ENCODE peak calls at places on chromosomes 6 and 20, in ten cellular contexts. Q is fibroblast of the aortic adventitia, D is MCF 10A, B is AG10803, F is kidney, G is B cell, P is PC-3, W is suprapubic skin, H is kidney epithelial cell, Z is glutamatergic neuron. A is an unnamed sample.

GRCh38 chr6:85828973-85829372 is 186.3 kb upstream of the SYNCRIP start:
- DNase-seq in D (no peak), Z (no peak), W (no peak), G (no peak), H (no peak), Q (no peak), B (no peak), P (no peak), F (no peak), A (no peak)

GRCh38 chr6:142518126-142518525 is 216.3 kb downstream of the ADGRG6 start:
- DNase-seq in D (no peak), W (no peak), G (no peak), B (no peak), P (peak; percentile 11), Q (no peak), H (no peak), F (no peak), Z (peak; percentile 38), A (no peak)

GRCh38 chr6:136772685-136773472 is 19.4 kb downstream of the MAP3K5 start:
- DNase-seq in F (peak; percentile 83), Q (no peak), G (no peak), Z (no peak), H (peak; percentile 90), P (no peak), D (no peak), B (no peak), W (no peak), A (no peak)

GRCh38 chr6:14844411-14844810 is 401.5 kb upstream of the JARID2 start:
- DNase-seq in W (no peak), G (no peak), Q (no peak), H (no peak), D (no peak), Z (no peak), F (no peak), B (no peak), P (no peak), A (no peak)

GRCh38 chr6:34562861-34563512 is 6.9 kb upstream of the SPDEF start:
- DNase-seq in D (no peak), F (no peak), H (no peak), G (no peak), W (no peak), Z (no peak), Q (no peak), B (no peak), P (no peak), A (no peak)

GRCh38 chr20:61797200-61797599 is 268.5 kb downstream of the TAF4 start:
- DNase-seq in G (no peak), F (no peak), H (no peak), P (no peak), Q (no peak), W (no peak), Z (peak; percentile 19), D (no peak), B (no peak), A (no peak)

GRCh38 chr20:45087814-45088213 is 13.1 kb downstream of the KCNS1 start:
- DNase-seq in Z (no peak), F (no peak), W (no peak), H (no peak), G (no peak), D (peak; percentile 36), Q (peak; percentile 97), B (peak; percentile 82), P (peak; percentile 70), A (no peak)

GRCh38 chr6:126372626-126373025 is 32.7 kb downstream of the CENPW start:
- DNase-seq in D (no peak), P (no peak), F (no peak), B (no peak), W (no peak), G (no peak), Q (no peak), H (no peak), Z (no peak), A (no peak)

DNA sequence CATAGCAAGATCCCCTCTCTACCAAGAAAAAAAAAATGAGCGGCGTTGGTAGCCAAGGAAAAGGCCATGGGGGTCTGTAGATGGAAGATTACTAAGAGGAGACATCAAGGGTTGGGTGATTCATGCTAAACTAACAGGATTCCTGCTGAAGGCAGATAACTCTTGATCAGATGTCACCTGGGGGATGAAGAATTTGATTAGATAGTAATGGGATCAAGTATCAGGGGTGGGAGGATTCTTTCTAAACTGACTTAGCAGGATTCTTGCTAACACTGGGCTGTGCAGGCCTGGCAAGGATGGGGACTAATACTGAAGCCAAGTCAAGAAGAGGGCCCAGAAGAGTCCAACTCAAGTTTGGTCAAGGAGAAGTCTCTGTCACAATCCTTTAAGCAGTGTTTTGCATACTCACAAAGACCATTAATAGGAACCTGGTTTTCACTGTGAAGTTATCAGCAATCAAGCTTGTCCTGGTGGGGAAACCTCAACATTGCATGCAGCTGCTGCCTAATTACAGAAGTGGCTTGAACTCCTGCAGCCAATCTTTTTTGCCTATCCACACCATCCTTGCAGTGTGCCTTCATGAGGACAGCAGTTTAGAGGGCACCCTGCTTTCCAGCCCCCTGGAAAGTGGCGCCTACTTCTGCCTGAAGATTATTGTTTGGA is 61.3 kb downstream of the ANKRD6 start:
- DNase-seq in Z (no peak), Q (no peak), P (peak; percentile 11), H (no peak), W (no peak), F (no peak), B (no peak), D (no peak), G (no peak), A (no peak)
- TF ChIP-seq CTCF in Z (peak; percentile 41), Q (no peak), P (no peak), H (no peak), W (no peak), F (no peak), B (no peak), D (no peak), G (no peak), A (peak; percentile 49)

GRCh38 chr6:77624468-77624867 is 28.4 kb upstream of the MEI4 start:
- DNase-seq in F (no peak), D (no peak), B (no peak), Q (no peak), G (no peak), H (no peak), W (no peak), P (no peak), Z (no peak), A (no peak)

GRCh38 chr6:77619114-77619513 is 33.7 kb upstream of the MEI4 start:
- DNase-seq in G (no peak), F (no peak), Q (no peak), H (no peak), D (no peak), B (no peak), P (no peak), Z (no peak), W (no peak), A (no peak)

GRCh38 chr6:77620290-77620882 is 32.5 kb upstream of the MEI4 start:
- DNase-seq in Z (peak; percentile 27), H (no peak), P (peak; percentile 3), B (no peak), G (no peak), W (no peak), D (peak; percentile 57), F (no peak), Q (no peak), A (no peak)
- TF ChIP-seq CTCF in Z (peak; percentile 62), H (peak; percentile 39), P (peak; percentile 47), B (peak; percentile 38), G (no peak), W (no peak), D (peak; percentile 53), F (peak; percentile 50), Q (no peak), A (peak; percentile 71)

GRCh38 chr20:48015943-48016723 is 230.9 kb upstream of the SULF2 start:
- DNase-seq in D (peak; percentile 60), B (peak; percentile 98), W (no peak), F (no peak), Z (no peak), Q (peak; percentile 83), P (peak; percentile 77), G (no peak), H (no peak), A (no peak)

GRCh38 chr20:48019940-48020339 is 234.7 kb upstream of the SULF2 start:
- DNase-seq in B (no peak), Z (no peak), G (no peak), W (no peak), F (no peak), H (no peak), D (no peak), P (no peak), Q (no peak), A (no peak)

GRCh38 chr20:48017504-48017903 is 232.2 kb upstream of the SULF2 start:
- DNase-seq in F (no peak), H (no peak), W (no peak), G (no peak), D (no peak), B (peak; percentile 69), P (no peak), Q (no peak), Z (no peak), A (no peak)

GRCh38 chr20:48017992-48018391 is 232.7 kb upstream of the SULF2 start:
- DNase-seq in W (no peak), Q (no peak), Z (no peak), P (no peak), D (no peak), H (no peak), F (no peak), G (no peak), B (no peak), A (no peak)

DNA sequence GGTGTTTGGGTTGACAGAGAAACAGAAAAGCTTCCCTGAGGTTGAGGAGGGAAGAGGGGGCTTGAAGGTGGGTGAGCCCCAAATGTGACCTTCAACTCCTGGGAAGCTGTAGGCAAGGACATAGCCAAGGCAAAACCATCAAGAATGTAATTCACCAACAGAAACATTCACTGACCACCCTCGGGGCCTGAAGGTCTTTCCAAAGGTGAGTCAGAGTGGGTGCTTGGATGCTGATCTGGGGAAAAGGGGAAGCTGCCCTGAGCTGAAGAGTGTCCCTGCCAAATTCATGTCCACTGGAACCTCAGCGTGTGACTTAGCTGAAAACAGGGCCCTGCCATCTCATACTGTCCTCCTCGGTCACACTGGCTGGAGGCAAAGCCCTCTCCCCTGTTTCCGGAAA is 234.2 kb upstream of the SULF2 start:
- DNase-seq in G (no peak), F (no peak), W (no peak), Z (no peak), D (no peak), P (peak; percentile 48), Q (no peak), B (peak; percentile 52), H (no peak), A (no peak)
- TF ChIP-seq CTCF in G (no peak), F (no peak), W (no peak), Z (no peak), D (no peak), P (no peak), Q (no peak), B (no peak), H (no peak), A (no peak)

DNA sequence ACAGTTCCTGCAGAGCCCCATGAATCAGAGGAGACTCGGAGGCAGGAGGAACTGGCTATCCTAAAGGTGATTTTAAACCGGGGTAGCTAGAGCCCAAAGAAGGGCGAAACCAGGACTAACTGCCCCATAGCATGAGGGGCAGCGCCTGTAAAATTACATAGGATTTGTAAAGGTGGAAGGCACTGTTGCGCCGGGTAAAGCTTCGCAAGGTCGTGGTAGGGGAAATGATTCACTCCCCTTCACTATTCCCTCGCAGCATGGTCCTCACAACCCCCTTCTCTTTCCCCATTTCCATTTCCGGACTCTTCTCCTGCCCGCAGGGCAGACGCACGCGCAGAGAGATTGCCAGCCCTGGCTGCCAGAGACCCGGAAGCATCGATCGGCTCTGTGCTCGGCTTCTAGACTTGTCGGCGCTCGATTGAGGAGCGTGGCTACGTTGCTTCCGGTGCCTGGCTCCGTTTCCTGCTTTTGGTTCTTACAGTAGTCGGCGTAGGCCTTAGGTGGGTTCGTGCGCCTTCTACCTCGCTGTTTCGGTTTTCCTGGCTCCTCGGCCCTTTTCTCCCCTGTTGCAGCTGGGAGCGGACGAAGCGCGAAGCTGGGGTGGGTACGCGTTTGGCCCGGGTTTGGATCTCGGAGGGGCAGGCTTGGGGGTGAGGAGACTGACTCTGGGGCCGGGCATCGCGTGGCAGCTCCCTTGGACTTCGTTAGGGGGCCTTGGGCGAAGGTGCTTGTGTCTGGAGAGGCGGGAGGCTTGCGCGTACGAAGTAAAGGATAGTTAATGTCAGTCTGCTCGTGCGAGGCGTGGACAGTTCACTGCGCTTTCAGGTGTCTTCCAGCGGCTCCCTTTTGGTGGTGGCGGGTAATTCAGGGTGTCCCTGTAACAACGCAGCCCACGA is at the start of gene SNRPB2:
- DNase-seq in F (peak; percentile 97), D (peak; percentile 93), B (peak; percentile 96), P (peak; percentile 95), W (peak; percentile 96), Z (peak; percentile 93), G (peak; percentile 92), H (peak; percentile 61), Q (peak; percentile 96), A (peak; percentile 90)
- TF ChIP-seq CTCF in F (no peak), D (no peak), B (no peak), P (no peak), W (no peak), Z (no peak), G (no peak), H (no peak), Q (no peak), A (peak; percentile 27)